ENCODE peak calls at places on chromosomes 12 and 14, in four cellular contexts. One of them, this sample, is unnamed.

GRCh38 chr14:68921049-68921448 is 58.1 kb downstream of the ACTN1 start:
- DNase-seq in glomerular endothelial cell: no peak
- DNase-seq in retinal pigment epithelial cell: no peak
- DNase-seq in iPS-NIHi11: no peak
- DNase-seq in this sample: no peak

GRCh38 chr12:56581418-56582145 is 48.5 kb downstream of the BAZ2A start:
- DNase-seq in retinal pigment epithelial cell: no peak
- DNase-seq in iPS-NIHi11: no peak
- DNase-seq in glomerular endothelial cell: no peak
- DNase-seq in this sample: no peak

GRCh38 chr14:74826574-74826973 is 49.4 kb downstream of the PROX2 start:
- DNase-seq in retinal pigment epithelial cell: no peak
- DNase-seq in iPS-NIHi11: peak
- DNase-seq in glomerular endothelial cell: no peak
- DNase-seq in this sample: no peak

GRCh38 chr12:116659771-116660481 is 77.9 kb downstream of the SPRING1 start:
- DNase-seq in retinal pigment epithelial cell: no peak
- DNase-seq in glomerular endothelial cell: no peak
- DNase-seq in iPS-NIHi11: no peak
- DNase-seq in this sample: no peak

GRCh38 chr14:95833429-95833828 is 43.2 kb upstream of the TUNAR start:
- DNase-seq in glomerular endothelial cell: no peak
- DNase-seq in iPS-NIHi11: no peak
- DNase-seq in retinal pigment epithelial cell: no peak
- DNase-seq in this sample: no peak

GRCh38 chr12:65106948-65107347 is 14.2 kb downstream of the WIF1 start:
- DNase-seq in iPS-NIHi11: peak
- DNase-seq in glomerular endothelial cell: no peak
- DNase-seq in retinal pigment epithelial cell: no peak
- DNase-seq in this sample: no peak

GRCh38 chr14:105333613-105334364 is 19.2 kb downstream of the PACS2 start:
- DNase-seq in glomerular endothelial cell: no peak
- DNase-seq in iPS-NIHi11: no peak
- DNase-seq in retinal pigment epithelial cell: no peak
- DNase-seq in this sample: no peak

GRCh38 chr14:59427653-59428578 is 37.3 kb downstream of the GPR135 start:
- DNase-seq in retinal pigment epithelial cell: no peak
- DNase-seq in iPS-NIHi11: no peak
- DNase-seq in glomerular endothelial cell: no peak
- DNase-seq in this sample: no peak

GRCh38 chr14:104665663-104666522 is 23.5 kb upstream of the INF2 start:
- DNase-seq in iPS-NIHi11: peak
- DNase-seq in glomerular endothelial cell: no peak
- DNase-seq in retinal pigment epithelial cell: no peak
- DNase-seq in this sample: no peak

GRCh38 chr12:46357438-46358324 is 14.9 kb downstream of the SLC38A2 start:
- DNase-seq in glomerular endothelial cell: peak
- DNase-seq in retinal pigment epithelial cell: no peak
- DNase-seq in iPS-NIHi11: no peak
- DNase-seq in this sample: no peak

GRCh38 chr14:90788031-90788430 is 28.2 kb downstream of the TTC7B start:
- DNase-seq in iPS-NIHi11: no peak
- DNase-seq in glomerular endothelial cell: no peak
- DNase-seq in retinal pigment epithelial cell: no peak
- DNase-seq in this sample: no peak

This sample was measured in epithelial cell of proximal tubule.